ENCODE peak calls at places on chromosome 11, in five cellular contexts. N, C, D, A and W are unnamed samples.

GRCh38 chr11:82557274-82557673 is 176.4 kb downstream of the FAM181B start:
- DNase-seq in C (no peak), N (no peak), D (no peak), A (no peak), W (no peak)

GRCh38 chr11:3108183-3108721 is 51.0 kb upstream of the CARS1 start:
- DNase-seq in A (no peak), D (no peak), N (no peak), C (no peak), W (no peak)

GRCh38 chr11:69002743-69003231 is 10.3 kb downstream of the MRGPRF start:
- DNase-seq in D (no peak), N (no peak), C (no peak), A (no peak), W (no peak)

GRCh38 chr11:44324787-44325525 is 15.0 kb upstream of the ALX4 start:
- DNase-seq in N (no peak), D (no peak), C (no peak), A (no peak), W (no peak)

GRCh38 chr11:76980196-76980595 is 54.0 kb upstream of the B3GNT6 start:
- DNase-seq in D (no peak), N (no peak), C (no peak), A (no peak), W (no peak)

GRCh38 chr11:69337211-69337721 is 43.3 kb downstream of the MYEOV start:
- DNase-seq in A (no peak), D (no peak), N (peak), C (no peak), W (peak)

GRCh38 chr11:130740819-130741218 is 175.5 kb downstream of the SNX19 start:
- DNase-seq in A (no peak), D (no peak), N (no peak), C (no peak), W (no peak)

GRCh38 chr11:44542372-44542771 is 23.1 kb upstream of the CD82 start:
- DNase-seq in A (no peak), D (no peak), N (no peak), C (no peak), W (no peak)

GRCh38 chr11:77139201-77139600 is 11.2 kb downstream of the MYO7A start:
- DNase-seq in C (no peak), A (no peak), N (no peak), D (no peak), W (no peak)

GRCh38 chr11:101706015-101706414 is 122.2 kb upstream of the TRPC6 start:
- DNase-seq in N (no peak), D (no peak), A (no peak), C (no peak), W (no peak)

GRCh38 chr11:72079776-72080325 is 491 bp downstream of the NUMA1 start:
- DNase-seq in N (no peak), C (peak), D (no peak), A (no peak), W (no peak)

GRCh38 chr11:46359936-46360335 is 12.7 kb downstream of the DGKZ start:
- DNase-seq in N (no peak), C (no peak), A (no peak), D (no peak), W (no peak)

GRCh38 chr11:108587109-108587508 is 6.5 kb downstream of the EXPH5 start:
- DNase-seq in N (no peak), C (no peak), A (no peak), D (no peak), W (no peak)

GRCh38 chr11:118312328-118312727 is 7.8 kb downstream of the CD3E start:
- DNase-seq in N (no peak), A (no peak), C (no peak), D (no peak), W (no peak)

GRCh38 chr11:81497202-81497804 is 1236.4 kb downstream of the FAM181B start:
- DNase-seq in A (no peak), D (peak), N (peak), C (peak), W (peak)

GRCh38 chr11:132430352-132431091 is 1060.1 kb downstream of the NTM start:
- DNase-seq in C (no peak), A (no peak), N (peak), D (peak), W (peak)